ENCODE peak calls at places on chromosome 5, in six cellular contexts. One of them, this sample, is unnamed.
A peak's percentile ranks its signal among the peaks of the same experiment; 100 is the strongest.

GRCh38 chr5:78151594-78152271 is 142.8 kb downstream of the AP3B1 start:
- DNase-seq in NB4: no peak
- DNase-seq in fibroblast of pulmonary artery: no peak
- DNase-seq in epithelial cell of esophagus: no peak
- DNase-seq in SJSA1: no peak
- DNase-seq in fibroblast of mammary gland: no peak
- DNase-seq in this sample: no peak

GRCh38 chr5:10303699-10304170 is 4.0 kb downstream of the CMBL start:
- DNase-seq in fibroblast of mammary gland: no peak
- DNase-seq in fibroblast of pulmonary artery: no peak
- DNase-seq in epithelial cell of esophagus: no peak
- DNase-seq in NB4: no peak
- DNase-seq in SJSA1: no peak
- DNase-seq in this sample: no peak

GRCh38 chr5:112594060-112594850 is 143.4 kb upstream of the APC start:
- DNase-seq in fibroblast of mammary gland: peak; percentile 19
- DNase-seq in epithelial cell of esophagus: peak; percentile 2
- DNase-seq in NB4: no peak
- DNase-seq in fibroblast of pulmonary artery: peak; percentile 18
- DNase-seq in SJSA1: no peak
- DNase-seq in this sample: no peak

GRCh38 chr5:54738118-54738972 is 220.8 kb downstream of the SNX18 start:
- DNase-seq in epithelial cell of esophagus: peak; percentile 52
- DNase-seq in SJSA1: peak; percentile 51
- DNase-seq in NB4: no peak
- DNase-seq in fibroblast of mammary gland: peak; percentile 76
- DNase-seq in fibroblast of pulmonary artery: peak; percentile 46
- DNase-seq in this sample: peak; percentile 77

GRCh38 chr5:160271396-160271795 is 41.0 kb downstream of the CCNJL start:
- DNase-seq in fibroblast of pulmonary artery: no peak
- DNase-seq in NB4: peak; percentile 18
- DNase-seq in fibroblast of mammary gland: no peak
- DNase-seq in SJSA1: no peak
- DNase-seq in epithelial cell of esophagus: peak; percentile 63
- DNase-seq in this sample: no peak

GRCh38 chr5:80368666-80369270 is 39.1 kb upstream of the ZFYVE16 start:
- DNase-seq in SJSA1: no peak
- DNase-seq in fibroblast of pulmonary artery: no peak
- DNase-seq in epithelial cell of esophagus: no peak
- DNase-seq in fibroblast of mammary gland: no peak
- DNase-seq in NB4: no peak
- DNase-seq in this sample: no peak

GRCh38 chr5:150653145-150653761 is 7.8 kb upstream of the MYOZ3 start:
- DNase-seq in fibroblast of pulmonary artery: no peak
- DNase-seq in fibroblast of mammary gland: peak; percentile 64
- DNase-seq in epithelial cell of esophagus: no peak
- DNase-seq in SJSA1: no peak
- DNase-seq in NB4: no peak
- DNase-seq in this sample: peak; percentile 47

GRCh38 chr5:11143456-11144267 is 382.6 kb upstream of the DAP start:
- DNase-seq in fibroblast of pulmonary artery: no peak
- DNase-seq in epithelial cell of esophagus: no peak
- DNase-seq in SJSA1: no peak
- DNase-seq in NB4: no peak
- DNase-seq in fibroblast of mammary gland: no peak
- DNase-seq in this sample: no peak

GRCh38 chr5:76376141-76376900 is 26.8 kb upstream of the IQGAP2 start:
- DNase-seq in epithelial cell of esophagus: peak; percentile 36
- DNase-seq in SJSA1: no peak
- DNase-seq in fibroblast of pulmonary artery: no peak
- DNase-seq in NB4: no peak
- DNase-seq in fibroblast of mammary gland: no peak
- DNase-seq in this sample: no peak

DNA sequence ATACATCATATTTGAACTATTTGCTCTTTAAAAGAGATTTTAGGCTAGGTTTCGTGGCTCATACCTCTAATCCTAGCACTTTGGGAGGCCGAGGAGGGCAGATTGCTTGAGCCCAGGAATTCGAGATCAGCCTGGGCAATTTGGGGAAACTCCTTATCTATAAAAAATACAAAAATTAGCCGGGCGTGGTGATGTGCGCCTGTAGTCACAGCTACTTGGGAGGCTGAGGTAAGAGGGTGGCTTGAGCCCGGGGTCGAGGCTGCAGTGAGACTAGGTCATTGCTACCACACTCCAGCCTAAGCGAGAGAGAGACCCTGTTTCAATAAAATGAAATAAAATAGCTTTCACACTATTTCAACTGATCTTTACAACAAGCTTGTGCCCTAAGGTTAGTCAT is 500 bp upstream of the MRPL22 start:
- DNase-seq in fibroblast of pulmonary artery: no peak
- DNase-seq in SJSA1: peak; percentile 11
- DNase-seq in NB4: no peak
- DNase-seq in epithelial cell of esophagus: no peak
- DNase-seq in fibroblast of mammary gland: no peak
- DNase-seq in this sample: no peak
- H3K4me3 ChIP-seq in fibroblast of pulmonary artery: peak overlapping the region; percentile 99
- H3K4me3 ChIP-seq in SJSA1: peak overlapping the region; percentile 59
- H3K4me3 ChIP-seq in NB4: peak overlapping the region; percentile 99
- H3K4me3 ChIP-seq in epithelial cell of esophagus: peak overlapping the region; percentile 96
- H3K4me3 ChIP-seq in fibroblast of mammary gland: peak overlapping the region; percentile 99
- H3K4me3 ChIP-seq in this sample: peak overlapping the region; percentile 99

DNA sequence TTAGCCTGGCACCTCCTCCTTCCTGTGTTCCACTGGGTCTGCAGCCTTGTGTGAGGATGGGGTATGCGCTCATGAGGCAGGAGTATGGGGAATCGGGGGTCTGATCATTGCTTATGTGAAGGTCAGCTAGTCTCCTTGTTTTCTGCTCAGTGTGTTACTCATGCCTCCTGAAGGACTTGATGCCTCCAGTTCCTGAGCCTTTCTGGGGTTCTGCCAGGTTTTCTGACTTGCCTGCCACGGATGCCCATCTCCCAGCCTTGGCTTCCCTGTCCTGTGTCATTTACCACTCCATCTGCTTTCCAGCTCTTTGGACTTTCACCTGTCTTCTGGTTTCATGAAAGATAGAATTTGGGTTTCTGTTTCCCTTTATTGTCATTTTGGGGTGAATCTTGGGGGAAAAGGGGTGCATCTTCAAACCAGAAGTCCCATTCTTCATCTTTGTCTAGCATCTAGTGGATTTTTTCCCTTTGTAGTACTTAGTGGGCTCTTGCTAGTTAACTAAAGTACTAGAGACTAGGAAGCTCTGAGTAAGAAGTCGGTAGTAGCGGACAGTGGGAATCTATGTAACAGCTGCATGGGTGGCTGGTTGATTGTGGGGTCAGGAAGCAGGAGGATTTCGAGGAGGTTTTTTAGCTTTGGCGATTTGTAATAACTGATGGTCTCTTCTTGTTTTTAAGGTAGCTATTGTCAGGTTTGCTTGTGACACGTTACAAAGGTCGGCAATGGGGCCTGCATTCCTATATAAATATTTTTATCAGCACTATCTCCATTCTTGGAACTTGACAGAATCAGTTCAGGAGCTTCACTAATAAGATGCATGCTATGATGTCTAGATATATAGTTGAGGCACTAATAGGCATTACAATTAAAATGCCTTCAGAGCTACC is 8.2 kb downstream of the OTULIN start:
- DNase-seq in fibroblast of pulmonary artery: peak; percentile 14
- DNase-seq in NB4: no peak
- DNase-seq in fibroblast of mammary gland: peak; percentile 45
- DNase-seq in SJSA1: no peak
- DNase-seq in epithelial cell of esophagus: no peak
- DNase-seq in this sample: peak; percentile 38
- H3K4me3 ChIP-seq in fibroblast of pulmonary artery: no peak overlapping the region
- H3K4me3 ChIP-seq in NB4: no peak overlapping the region
- H3K4me3 ChIP-seq in fibroblast of mammary gland: no peak overlapping the region
- H3K4me3 ChIP-seq in SJSA1: no peak overlapping the region
- H3K4me3 ChIP-seq in epithelial cell of esophagus: no peak overlapping the region
- H3K4me3 ChIP-seq in this sample: no peak overlapping the region

GRCh38 chr5:115181757-115182156 is 12.0 kb upstream of the TRIM36 start:
- DNase-seq in fibroblast of pulmonary artery: no peak
- DNase-seq in fibroblast of mammary gland: no peak
- DNase-seq in NB4: peak; percentile 22
- DNase-seq in SJSA1: no peak
- DNase-seq in epithelial cell of esophagus: no peak
- DNase-seq in this sample: no peak
- H3K4me3 ChIP-seq in fibroblast of pulmonary artery: no peak overlapping the region
- H3K4me3 ChIP-seq in fibroblast of mammary gland: no peak overlapping the region
- H3K4me3 ChIP-seq in NB4: no peak overlapping the region
- H3K4me3 ChIP-seq in SJSA1: no peak overlapping the region
- H3K4me3 ChIP-seq in epithelial cell of esophagus: no peak overlapping the region
- H3K4me3 ChIP-seq in this sample: no peak overlapping the region

GRCh38 chr5:59840200-59840601 is 53.3 kb downstream of the PDE4D start:
- DNase-seq in fibroblast of mammary gland: peak; percentile 36
- DNase-seq in epithelial cell of esophagus: peak; percentile 53
- DNase-seq in fibroblast of pulmonary artery: peak; percentile 35
- DNase-seq in NB4: no peak
- DNase-seq in SJSA1: no peak
- DNase-seq in this sample: peak; percentile 73
- H3K4me3 ChIP-seq in fibroblast of mammary gland: no peak overlapping the region
- H3K4me3 ChIP-seq in epithelial cell of esophagus: no peak overlapping the region
- H3K4me3 ChIP-seq in fibroblast of pulmonary artery: no peak overlapping the region
- H3K4me3 ChIP-seq in NB4: no peak overlapping the region
- H3K4me3 ChIP-seq in SJSA1: no peak overlapping the region
- H3K4me3 ChIP-seq in this sample: no peak overlapping the region

GRCh38 chr5:2748841-2749513 is 2.5 kb downstream of the IRX2 start:
- DNase-seq in epithelial cell of esophagus: peak; percentile 30
- DNase-seq in fibroblast of mammary gland: no peak
- DNase-seq in SJSA1: no peak
- DNase-seq in NB4: no peak
- DNase-seq in fibroblast of pulmonary artery: no peak
- DNase-seq in this sample: no peak
- H3K4me3 ChIP-seq in epithelial cell of esophagus: peak overlapping the region; percentile 88
- H3K4me3 ChIP-seq in fibroblast of mammary gland: peak overlapping the region; percentile 62
- H3K4me3 ChIP-seq in SJSA1: no peak overlapping the region
- H3K4me3 ChIP-seq in NB4: no peak overlapping the region
- H3K4me3 ChIP-seq in fibroblast of pulmonary artery: peak overlapping the region; percentile 49
- H3K4me3 ChIP-seq in this sample: no peak overlapping the region

DNA sequence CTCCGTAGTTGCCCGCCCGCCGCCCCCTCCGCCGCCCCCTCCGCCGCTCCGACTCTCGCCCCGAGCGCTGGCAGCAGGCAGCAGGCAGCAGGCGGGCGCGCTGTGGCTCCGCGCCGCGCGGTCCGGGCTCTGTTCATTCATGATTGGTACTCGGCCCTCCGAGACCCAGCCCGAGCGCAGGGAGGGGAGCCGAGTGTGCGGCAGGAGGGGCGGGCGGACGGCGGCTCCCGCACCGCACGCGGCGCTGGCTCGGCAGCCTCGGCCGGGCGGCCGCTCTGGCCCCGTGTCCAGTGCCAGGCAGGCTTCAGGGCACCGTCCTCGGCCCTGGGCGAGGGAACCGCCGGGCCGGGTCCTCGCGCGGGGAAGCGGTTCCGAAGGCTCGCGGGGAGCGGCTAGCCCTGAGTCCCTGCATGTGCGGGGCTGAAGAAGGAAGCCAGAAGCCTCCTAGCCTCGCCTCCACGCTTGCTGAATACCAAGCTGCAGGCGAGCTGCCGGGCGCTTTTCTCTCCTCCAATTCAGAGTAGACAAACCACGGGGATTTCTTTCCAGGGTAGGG is at the start of gene KCNIP1:
- DNase-seq in NB4: no peak
- DNase-seq in epithelial cell of esophagus: no peak
- DNase-seq in SJSA1: peak; percentile 36
- DNase-seq in fibroblast of mammary gland: no peak
- DNase-seq in fibroblast of pulmonary artery: no peak
- DNase-seq in this sample: peak; percentile 6
- H3K4me3 ChIP-seq in NB4: no peak within 1 kb of the TSS
- H3K4me3 ChIP-seq in epithelial cell of esophagus: no peak within 1 kb of the TSS
- H3K4me3 ChIP-seq in SJSA1: peak within 1 kb of the TSS; percentile 44
- H3K4me3 ChIP-seq in fibroblast of mammary gland: no peak within 1 kb of the TSS
- H3K4me3 ChIP-seq in fibroblast of pulmonary artery: no peak within 1 kb of the TSS
- H3K4me3 ChIP-seq in this sample: no peak within 1 kb of the TSS

GRCh38 chr5:180830253-180831138 is 27.9 kb upstream of the MGAT1 start:
- DNase-seq in fibroblast of mammary gland: peak; percentile 50
- DNase-seq in fibroblast of pulmonary artery: peak; percentile 38
- DNase-seq in SJSA1: no peak
- DNase-seq in NB4: peak; percentile 62
- DNase-seq in epithelial cell of esophagus: no peak
- DNase-seq in this sample: peak; percentile 47
- H3K4me3 ChIP-seq in fibroblast of mammary gland: peak overlapping the region; percentile 85
- H3K4me3 ChIP-seq in fibroblast of pulmonary artery: peak overlapping the region; percentile 84
- H3K4me3 ChIP-seq in SJSA1: peak overlapping the region; percentile 72
- H3K4me3 ChIP-seq in NB4: peak overlapping the region; percentile 77
- H3K4me3 ChIP-seq in epithelial cell of esophagus: peak overlapping the region; percentile 72
- H3K4me3 ChIP-seq in this sample: peak overlapping the region; percentile 79

GRCh38 chr5:107670927-107671741 is at the start of gene EFNA5:
- DNase-seq in fibroblast of pulmonary artery: peak; percentile 52
- DNase-seq in NB4: peak; percentile 16
- DNase-seq in SJSA1: peak; percentile 61
- DNase-seq in epithelial cell of esophagus: peak; percentile 68
- DNase-seq in fibroblast of mammary gland: peak; percentile 48
- DNase-seq in this sample: peak; percentile 76
- H3K4me3 ChIP-seq in fibroblast of pulmonary artery: peak within 1 kb of the TSS; percentile 87
- H3K4me3 ChIP-seq in NB4: no peak within 1 kb of the TSS
- H3K4me3 ChIP-seq in SJSA1: peak within 1 kb of the TSS; percentile 46
- H3K4me3 ChIP-seq in epithelial cell of esophagus: peak within 1 kb of the TSS; percentile 90
- H3K4me3 ChIP-seq in fibroblast of mammary gland: peak within 1 kb of the TSS; percentile 58
- H3K4me3 ChIP-seq in this sample: peak within 1 kb of the TSS; percentile 52

GRCh38 chr5:96219580-96220281 is 213.3 kb downstream of the PCSK1 start:
- DNase-seq in fibroblast of pulmonary artery: peak; percentile 71
- DNase-seq in fibroblast of mammary gland: peak; percentile 86
- DNase-seq in SJSA1: peak; percentile 68
- DNase-seq in epithelial cell of esophagus: peak; percentile 90
- DNase-seq in NB4: no peak
- DNase-seq in this sample: peak; percentile 84
- H3K4me3 ChIP-seq in fibroblast of pulmonary artery: no peak overlapping the region
- H3K4me3 ChIP-seq in fibroblast of mammary gland: no peak overlapping the region
- H3K4me3 ChIP-seq in SJSA1: no peak overlapping the region
- H3K4me3 ChIP-seq in epithelial cell of esophagus: no peak overlapping the region
- H3K4me3 ChIP-seq in NB4: no peak overlapping the region
- H3K4me3 ChIP-seq in this sample: no peak overlapping the region

DNA sequence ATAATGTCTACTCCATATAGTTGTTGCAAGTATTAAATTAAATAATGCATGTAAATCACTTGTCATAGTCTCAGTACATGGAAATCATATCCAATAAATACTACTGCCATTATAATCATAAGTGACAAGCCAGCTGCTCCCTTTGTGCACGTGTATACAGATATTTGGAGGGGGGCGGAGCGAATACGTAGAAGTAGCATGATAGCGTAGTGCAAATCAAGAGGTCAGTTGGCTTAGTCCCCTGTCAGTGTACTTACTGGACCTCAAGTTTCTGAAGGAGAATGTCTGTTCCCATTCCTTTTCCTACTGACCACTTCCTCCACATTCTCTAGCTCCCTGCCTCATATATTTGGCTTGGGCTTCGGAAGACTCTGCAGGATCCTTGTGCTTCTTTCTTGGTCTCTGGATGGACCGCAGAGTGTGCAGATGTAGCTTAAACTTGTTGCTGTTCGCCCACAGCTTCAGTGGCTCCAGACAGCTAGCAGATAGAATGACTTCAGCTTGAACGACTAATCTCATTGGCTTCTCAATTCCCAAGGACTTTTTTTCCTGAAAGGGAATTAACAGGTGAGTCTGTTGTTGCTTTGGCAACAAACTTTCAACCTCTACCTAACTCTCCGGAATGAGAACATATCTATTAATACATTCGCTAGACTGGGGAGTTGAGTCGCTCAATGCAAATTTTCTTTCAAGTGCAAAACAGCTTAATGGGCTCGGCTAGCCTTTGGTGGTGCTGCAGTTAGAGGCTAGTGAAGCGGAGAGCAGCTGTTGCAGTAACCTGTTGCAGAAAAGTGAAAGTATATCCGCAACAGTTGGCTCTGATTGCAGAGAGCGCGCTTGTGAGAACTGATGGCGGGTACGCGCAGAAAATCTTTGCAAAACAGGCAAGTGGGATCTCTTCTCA is at the start of gene PCDHB1:
- DNase-seq in fibroblast of pulmonary artery: no peak
- DNase-seq in epithelial cell of esophagus: no peak
- DNase-seq in NB4: no peak
- DNase-seq in SJSA1: no peak
- DNase-seq in fibroblast of mammary gland: no peak
- DNase-seq in this sample: no peak
- H3K4me3 ChIP-seq in fibroblast of pulmonary artery: peak within 1 kb of the TSS; percentile 6
- H3K4me3 ChIP-seq in epithelial cell of esophagus: peak within 1 kb of the TSS; percentile 35
- H3K4me3 ChIP-seq in NB4: no peak within 1 kb of the TSS
- H3K4me3 ChIP-seq in SJSA1: peak within 1 kb of the TSS; percentile 25
- H3K4me3 ChIP-seq in fibroblast of mammary gland: no peak within 1 kb of the TSS
- H3K4me3 ChIP-seq in this sample: no peak within 1 kb of the TSS